ENCODE peak calls at places on chromosomes 1 and 21, in six cellular contexts. X, Q, F, O, G and J are unnamed samples.

GRCh38 chr1:69485616-69486015 is 82.1 kb upstream of the LRRC7 start:
- DNase-seq in F (no peak), Q (no peak), X (no peak), G (no peak), O (no peak), J (no peak)

GRCh38 chr21:42964086-42964485 is 10.3 kb upstream of the PKNOX1 start:
- DNase-seq in F (no peak), X (no peak), Q (no peak), O (no peak), G (no peak), J (no peak)

GRCh38 chr21:33026878-33027400 is 1.2 kb downstream of the OLIG2 start:
- DNase-seq in X (no peak), G (no peak), F (no peak), O (no peak), Q (no peak), J (no peak)

GRCh38 chr1:155207578-155208405 is at the start of gene THBS3:
- DNase-seq in Q (peak), O (peak), G (peak), X (no peak), F (peak), J (no peak)

GRCh38 chr1:151255381-151255780 is 847 bp downstream of the PSMD4 start:
- DNase-seq in F (no peak), X (no peak), G (no peak), O (no peak), Q (no peak), J (no peak)

GRCh38 chr1:39205102-39205780 is 746 bp downstream of the MACF1 start:
- DNase-seq in Q (peak), X (no peak), F (peak), G (peak), O (peak), J (peak)

GRCh38 chr1:61782771-61783170 is 40.5 kb downstream of the PATJ start:
- DNase-seq in G (no peak), F (no peak), Q (no peak), X (no peak), O (no peak), J (no peak)

GRCh38 chr21:44407493-44407892 is 47.8 kb upstream of the LRRC3 start:
- DNase-seq in G (no peak), Q (no peak), X (no peak), O (no peak), F (no peak), J (no peak)

GRCh38 chr21:38958940-38959685 is 153.4 kb downstream of the ETS2 start:
- DNase-seq in F (peak), Q (peak), O (no peak), G (peak), X (no peak), J (peak)

GRCh38 chr1:27879374-27880082 is 7.2 kb downstream of the THEMIS2 start:
- DNase-seq in O (no peak), F (no peak), Q (no peak), G (no peak), X (no peak), J (no peak)

GRCh38 chr1:212290608-212291007 is 5.4 kb downstream of the PPP2R5A start:
- DNase-seq in G (no peak), X (no peak), O (peak), F (no peak), Q (no peak), J (no peak)

GRCh38 chr1:43147625-43148319 is 24.3 kb downstream of the EBNA1BP2 start:
- DNase-seq in O (peak), X (peak), Q (peak), G (peak), F (peak), J (peak)

GRCh38 chr21:24367936-24368335 is 1239.3 kb downstream of the MRPL39 start:
- DNase-seq in X (no peak), F (peak), G (no peak), Q (no peak), O (no peak), J (no peak)

GRCh38 chr1:28507247-28507645 is 1.4 kb downstream of the RCC1 start:
- DNase-seq in G (peak), X (no peak), F (peak), O (no peak), Q (no peak), J (no peak)

GRCh38 chr1:53135735-53136114 is 6.7 kb downstream of the SLC1A7 start:
- DNase-seq in X (no peak), F (peak), O (no peak), Q (no peak), G (no peak), J (no peak)

GRCh38 chr1:86466986-86467385 is 1.7 kb upstream of the CLCA1 start:
- DNase-seq in Q (no peak), G (no peak), O (no peak), F (no peak), X (no peak), J (no peak)

GRCh38 chr1:47449702-47450552 is 12.1 kb downstream of the FOXD2 start:
- DNase-seq in F (no peak), O (no peak), X (no peak), G (peak), Q (no peak), J (no peak)

GRCh38 chr1:2106681-2107405 is 56.6 kb downstream of the PRKCZ start:
- DNase-seq in Q (no peak), X (no peak), F (no peak), O (no peak), G (no peak), J (no peak)

GRCh38 chr1:111420377-111420776 is 7.2 kb downstream of the OVGP1 start:
- DNase-seq in Q (no peak), O (no peak), F (no peak), X (no peak), G (no peak), J (no peak)

DNA sequence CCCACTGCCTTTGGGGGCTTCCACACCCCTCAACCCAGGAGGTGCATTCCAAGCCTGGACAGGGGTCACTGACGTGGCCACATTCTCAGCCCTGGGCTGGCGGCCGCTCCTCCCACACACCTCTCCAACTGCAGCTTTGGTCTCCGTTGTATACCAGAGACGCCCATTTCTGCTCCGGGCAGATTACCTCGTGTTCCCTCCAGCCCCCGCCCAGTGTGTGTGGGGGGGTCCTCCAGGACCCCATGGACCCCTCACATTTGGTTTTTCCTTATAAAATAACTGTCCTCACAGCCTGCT is 6.1 kb downstream of the RNF223 start:
- DNase-seq in F (no peak), O (no peak), Q (no peak), G (no peak), X (no peak), J (no peak)
- H3K4me3 ChIP-seq in F (no peak), O (no peak), Q (no peak), G (peak), X (no peak), J (no peak)

GRCh38 chr1:198660341-198661056 is 21.7 kb downstream of the PTPRC start:
- DNase-seq in F (no peak), X (no peak), Q (no peak), G (no peak), O (no peak), J (no peak)

GRCh38 chr1:198667186-198667585 is 28.3 kb downstream of the PTPRC start:
- DNase-seq in X (no peak), Q (no peak), F (no peak), G (no peak), O (no peak), J (no peak)

GRCh38 chr1:198663996-198664789 is 25.4 kb downstream of the PTPRC start:
- DNase-seq in Q (no peak), X (no peak), F (no peak), O (no peak), G (no peak), J (no peak)

GRCh38 chr1:198667796-198668195 is 29.0 kb downstream of the PTPRC start:
- DNase-seq in O (no peak), X (no peak), Q (no peak), G (no peak), F (no peak), J (no peak)

GRCh38 chr1:198662821-198663220 is 24.0 kb downstream of the PTPRC start:
- DNase-seq in G (no peak), Q (no peak), F (no peak), O (no peak), X (no peak), J (no peak)
- H3K4me3 ChIP-seq in G (no peak), Q (no peak), F (no peak), O (no peak), X (no peak), J (no peak)

GRCh38 chr21:41507521-41508414 is at the start of gene TMPRSS2:
- DNase-seq in F (no peak), Q (no peak), X (no peak), G (peak), O (no peak), J (no peak)

GRCh38 chr21:41506526-41507520 is 1.1 kb downstream of the TMPRSS2 start:
- DNase-seq in F (no peak), O (no peak), X (no peak), Q (no peak), G (peak), J (no peak)

GRCh38 chr21:41509206-41509496 is 1.2 kb upstream of the TMPRSS2 start:
- DNase-seq in F (no peak), O (no peak), G (no peak), Q (no peak), X (no peak), J (no peak)

GRCh38 chr21:41509733-41510132 is 1.8 kb upstream of the TMPRSS2 start:
- DNase-seq in O (no peak), G (no peak), Q (no peak), F (no peak), X (no peak), J (no peak)

GRCh38 chr21:41508415-41509205 is 652 bp upstream of the TMPRSS2 start:
- DNase-seq in G (peak), O (no peak), X (no peak), Q (no peak), F (no peak), J (no peak)
- H3K4me3 ChIP-seq in G (peak), O (no peak), X (no peak), Q (no peak), F (no peak), J (no peak)

DNA sequence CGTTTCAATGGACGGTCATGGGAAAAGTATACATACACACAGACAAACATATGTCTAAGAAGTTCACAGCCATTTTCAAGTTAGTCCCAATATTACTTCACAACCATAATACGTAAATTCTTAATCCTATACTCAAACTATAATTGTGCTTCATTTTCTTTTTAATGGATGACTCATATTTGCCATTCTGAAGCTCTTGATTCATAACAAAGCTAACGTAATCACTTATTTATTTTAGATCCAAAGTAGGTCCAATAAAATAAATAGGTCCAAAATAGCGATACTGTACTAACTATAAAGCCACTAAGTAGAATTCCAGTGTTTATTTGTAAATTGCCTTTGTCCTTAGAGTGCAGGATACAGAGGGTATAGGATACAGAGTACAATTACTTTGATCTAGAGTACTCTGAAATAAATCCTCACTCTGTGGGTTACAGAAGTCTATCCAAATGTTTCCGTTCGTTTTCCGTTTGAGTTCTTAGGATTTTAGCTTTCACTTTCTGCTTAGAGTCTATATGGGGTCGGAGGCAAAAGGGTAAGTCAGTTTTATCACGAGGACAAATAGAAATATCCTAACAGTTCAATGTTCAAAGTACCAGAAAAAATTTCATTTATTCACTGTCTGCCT is 8.8 kb upstream of the C1orf115 start:
- DNase-seq in Q (no peak), O (peak), X (no peak), F (no peak), G (no peak), J (no peak)
- H3K4me3 ChIP-seq in Q (no peak), O (no peak), X (no peak), F (no peak), G (no peak), J (no peak)

GRCh38 chr1:204220217-204220616 is 6.4 kb upstream of the GOLT1A start:
- DNase-seq in O (no peak), F (no peak), Q (no peak), X (no peak), G (no peak), J (no peak)

GRCh38 chr1:204218552-204218951 is 4.8 kb upstream of the GOLT1A start:
- DNase-seq in G (no peak), Q (no peak), X (no peak), F (no peak), O (no peak), J (no peak)

GRCh38 chr1:204223129-204223860 is 9.5 kb upstream of the GOLT1A start:
- DNase-seq in F (no peak), Q (no peak), G (no peak), O (no peak), X (no peak), J (no peak)

GRCh38 chr1:204222006-204222872 is 8.5 kb upstream of the GOLT1A start:
- DNase-seq in Q (no peak), F (no peak), X (no peak), O (no peak), G (no peak), J (no peak)

GRCh38 chr1:204221271-204221670 is 7.5 kb upstream of the GOLT1A start:
- DNase-seq in F (no peak), Q (no peak), X (no peak), O (no peak), G (no peak), J (no peak)
- H3K4me3 ChIP-seq in F (no peak), Q (no peak), X (no peak), O (no peak), G (no peak), J (no peak)

DNA sequence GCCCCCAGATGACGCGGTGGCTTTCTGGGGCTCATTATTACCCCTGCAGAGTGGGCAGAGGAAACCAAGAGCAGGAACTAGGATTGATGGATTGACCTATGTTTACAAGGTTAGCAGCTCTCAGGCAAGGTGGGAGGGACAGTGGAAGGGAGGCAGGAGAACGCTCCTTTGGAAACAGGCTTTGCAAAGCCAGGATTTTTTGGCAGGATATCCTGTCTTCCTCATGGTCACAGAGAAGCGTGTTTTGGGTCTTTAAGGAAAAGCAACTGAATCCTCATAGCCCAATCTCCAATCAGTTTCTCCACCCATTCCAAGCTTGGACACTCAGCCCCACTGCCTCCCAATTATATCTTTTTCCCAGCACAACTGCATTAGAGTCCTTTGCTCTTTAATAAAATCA is 105.6 kb upstream of the SOD1 start:
- DNase-seq in O (no peak), Q (no peak), F (no peak), G (no peak), X (no peak), J (no peak)
- H3K4me3 ChIP-seq in O (no peak), Q (no peak), F (no peak), G (no peak), X (no peak), J (no peak)

GRCh38 chr1:228148971-228149340 is 774 bp upstream of the GJC2 start:
- DNase-seq in F (no peak), X (no peak), Q (peak), G (no peak), O (no peak), J (no peak)

GRCh38 chr1:228150021-228150457 is 309 bp downstream of the GJC2 start:
- DNase-seq in F (no peak), Q (peak), X (no peak), O (no peak), G (peak), J (no peak)

GRCh38 chr1:228148196-228148861 is 1.4 kb upstream of the GJC2 start:
- DNase-seq in O (peak), F (no peak), X (no peak), G (no peak), Q (peak), J (no peak)

GRCh38 chr1:228150458-228151169 is 884 bp downstream of the GJC2 start:
- DNase-seq in F (peak), X (no peak), G (peak), Q (peak), O (no peak), J (peak)

DNA sequence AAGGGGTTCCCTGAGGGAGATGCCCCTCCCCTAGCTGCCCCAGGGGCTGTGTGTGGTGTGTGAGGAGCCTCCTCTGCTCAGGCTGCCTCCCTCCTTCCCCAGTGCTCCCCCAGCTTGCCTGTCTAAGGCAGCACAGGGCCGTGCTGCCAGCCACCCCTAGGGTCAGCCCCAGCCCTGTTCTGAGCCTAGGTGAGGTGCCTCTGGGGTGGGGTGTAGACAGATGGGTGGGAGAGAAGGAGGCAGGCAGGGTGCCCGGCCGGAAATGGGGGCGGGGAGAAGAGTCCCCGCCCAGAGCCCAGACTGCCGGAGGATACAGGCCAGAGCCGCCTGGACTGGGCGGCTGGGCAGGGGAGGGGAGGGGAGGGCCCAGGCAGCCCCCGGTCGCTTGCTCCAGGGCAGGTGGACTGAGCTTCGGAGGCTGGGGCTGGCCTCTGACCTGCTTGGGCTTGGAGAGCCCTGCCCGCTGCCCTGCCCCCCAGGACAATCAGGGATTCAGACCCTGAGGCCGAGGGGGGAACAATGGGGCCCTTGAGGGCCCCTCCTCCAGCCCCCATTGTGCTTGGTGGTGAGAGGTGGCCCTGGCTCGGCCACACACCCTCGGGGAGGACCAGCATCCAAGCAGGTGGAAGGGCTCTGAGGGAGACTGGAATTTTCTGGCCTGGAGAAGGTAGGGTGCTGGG is at the start of gene GJC2:
- DNase-seq in X (no peak), O (no peak), G (no peak), F (no peak), Q (peak), J (no peak)
- H3K4me3 ChIP-seq in X (peak), O (no peak), G (no peak), F (no peak), Q (peak), J (no peak)

DNA sequence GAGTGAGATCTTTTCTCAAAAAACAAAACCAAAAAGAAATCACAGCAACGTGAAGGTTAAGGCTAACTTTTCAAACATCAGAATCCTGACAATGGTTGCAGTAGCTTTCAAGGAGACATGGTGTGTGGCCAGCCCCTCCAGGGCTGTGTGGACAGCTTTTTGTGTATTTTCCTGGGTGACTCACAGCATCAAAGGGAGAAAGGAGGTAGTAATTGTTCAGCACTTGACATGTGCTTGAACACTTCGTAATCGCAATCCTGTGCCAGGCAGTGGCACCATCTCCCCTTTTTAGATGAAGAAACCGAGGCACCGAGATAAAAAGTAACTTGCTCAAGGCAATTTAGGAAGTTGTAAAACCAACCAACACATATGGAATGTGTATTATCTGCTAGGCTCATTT is 10.3 kb downstream of the NBL1 start:
- DNase-seq in O (no peak), F (no peak), X (no peak), G (no peak), Q (no peak), J (no peak)
- H3K4me3 ChIP-seq in O (no peak), F (no peak), X (no peak), G (no peak), Q (no peak), J (no peak)

DNA sequence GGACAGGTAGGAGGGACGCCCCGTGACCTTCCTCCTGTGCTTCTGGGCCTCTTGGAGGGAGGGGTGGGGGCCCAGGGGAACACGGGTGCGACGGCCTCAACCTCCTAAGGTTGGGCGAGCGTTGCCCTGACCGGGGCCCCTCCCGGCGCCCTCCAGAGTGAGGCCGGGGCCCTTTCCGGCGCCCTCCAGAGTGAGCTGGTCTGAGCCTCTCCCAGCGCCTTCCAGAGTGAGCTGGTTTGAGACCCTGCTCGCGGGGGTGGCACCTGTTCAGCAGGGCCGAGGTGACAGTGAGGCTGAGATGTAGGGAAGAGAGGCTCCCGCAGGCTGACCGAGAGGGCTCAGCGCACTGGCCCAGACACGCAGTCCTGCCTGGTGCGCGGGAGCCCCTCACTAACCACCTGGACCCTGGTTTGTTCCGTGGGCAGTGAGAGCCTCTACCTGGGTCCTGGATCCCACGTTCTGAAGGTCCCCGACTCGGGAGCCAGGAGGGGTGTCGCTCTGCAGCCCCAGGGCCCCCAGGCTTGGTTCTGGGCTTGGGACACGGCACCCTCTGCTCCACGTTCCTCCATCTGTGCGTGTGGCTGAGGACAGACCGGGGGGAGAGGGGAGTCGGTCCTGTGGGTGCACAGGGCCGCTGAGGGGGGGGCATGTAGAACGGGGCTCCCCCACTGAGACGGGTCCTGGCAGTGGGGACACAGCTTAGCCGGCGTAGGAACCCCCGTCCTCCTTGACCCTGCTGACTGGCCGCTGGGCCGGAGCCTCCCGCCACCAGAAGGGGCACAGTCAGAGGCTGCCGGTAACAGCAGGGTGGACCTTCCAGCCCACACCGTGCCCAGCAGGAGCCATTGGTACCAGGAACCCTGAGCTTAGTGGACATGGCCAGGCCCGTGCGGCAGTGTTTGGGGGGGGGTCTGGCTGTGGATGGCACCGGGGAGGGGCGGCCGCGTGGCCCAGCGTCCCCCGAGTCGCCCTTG is 1.5 kb downstream of the COL6A1 start:
- DNase-seq in O (no peak), Q (peak), G (no peak), X (no peak), F (no peak), J (no peak)
- H3K4me3 ChIP-seq in O (peak), Q (peak), G (peak), X (peak), F (peak), J (peak)